ENCODE peak calls at places on chromosomes 5 and 9, in nine cellular contexts. V is caudate nucleus; S is GM12891; C is iris pigment epithelial cell; O is tibial nerve; I is stimulated activated CD4-positive, alpha-beta T cell treated with anti-CD3 and anti-CD28 coated beads, Interleukin-4, amount 100 ng/mL, for 48 hours; X is occipital lobe; W is stimulated activated CD8-positive, alpha-beta memory T cell treated with anti-CD3 and anti-CD28 coated beads, Interleukin-15, amount 100 ng/mL, for 1 hour; H is ELR. B is an unnamed sample.

GRCh38 chr5:69234457-69235268 is at the start of gene CDK7:
- DNase-seq in X (peak), I (peak), W (peak), S (peak), V (peak), H (peak), C (peak), O (peak), B (peak)

GRCh38 chr9:97571664-97572063 is 61.5 kb downstream of the TSTD2 start:
- DNase-seq in X (no peak), V (no peak), S (no peak), I (no peak), H (no peak), W (no peak), C (no peak), O (no peak), B (no peak)

GRCh38 chr9:33765411-33765810 is 29.9 kb upstream of the PRSS3 start:
- DNase-seq in I (no peak), W (no peak), X (no peak), O (no peak), V (no peak), S (no peak), H (peak), C (peak), B (peak)

GRCh38 chr9:37994639-37995347 is 74.2 kb downstream of the SHB start:
- DNase-seq in O (peak), C (peak), S (no peak), V (peak), W (no peak), X (peak), H (peak), I (peak), B (peak)

GRCh38 chr5:14594378-14595074 is 12.9 kb downstream of the OTULINL start:
- DNase-seq in X (no peak), S (no peak), O (no peak), I (no peak), W (no peak), C (no peak), H (no peak), V (no peak), B (no peak)

GRCh38 chr9:38706493-38706892 is 13.4 kb downstream of the FAM240B start:
- DNase-seq in C (no peak), S (no peak), W (no peak), X (no peak), V (no peak), I (no peak), H (no peak), O (no peak), B (no peak)

GRCh38 chr5:146466521-146467349 is 19.6 kb downstream of the TCERG1 start:
- DNase-seq in I (no peak), O (no peak), C (peak), X (no peak), V (no peak), W (no peak), H (peak), S (no peak), B (peak)

GRCh38 chr5:56330806-56331205 is 97.7 kb upstream of the ANKRD55 start:
- DNase-seq in X (no peak), O (no peak), I (no peak), W (no peak), S (no peak), H (no peak), C (no peak), V (no peak), B (no peak)

GRCh38 chr9:134514503-134514902 is 127.1 kb upstream of the COL5A1 start:
- DNase-seq in H (no peak), V (no peak), I (no peak), C (no peak), W (no peak), X (no peak), O (no peak), S (no peak), B (no peak)

GRCh38 chr5:150641006-150641570 is 628 bp downstream of the SYNPO start:
- DNase-seq in S (no peak), O (no peak), C (peak), V (no peak), H (peak), I (no peak), X (no peak), W (no peak), B (peak)

GRCh38 chr5:59724482-59725392 is 168.8 kb downstream of the PDE4D start:
- DNase-seq in H (peak), O (no peak), C (peak), W (no peak), V (no peak), I (peak), X (no peak), S (peak), B (peak)

GRCh38 chr9:81389569-81389993 is 299.8 kb downstream of the TLE1 start:
- DNase-seq in W (no peak), O (no peak), S (no peak), C (peak), I (no peak), X (no peak), V (no peak), H (peak), B (peak)

GRCh38 chr5:146962801-146963355 is 84.3 kb upstream of the PPP2R2B start:
- DNase-seq in O (no peak), I (no peak), V (no peak), S (no peak), X (no peak), C (peak), H (peak), W (no peak), B (no peak)

GRCh38 chr9:121895274-121895835 is 197.8 kb downstream of the TTLL11 start:
- DNase-seq in O (no peak), I (no peak), H (no peak), C (no peak), W (no peak), X (no peak), V (no peak), S (no peak), B (no peak)

GRCh38 chr5:168064933-168065622 is 226.4 kb upstream of the WWC1 start:
- DNase-seq in X (no peak), V (no peak), H (peak), W (no peak), I (no peak), O (no peak), C (no peak), S (no peak), B (no peak)

GRCh38 chr9:88954073-88954472 is 37.2 kb upstream of the S1PR3 start:
- DNase-seq in V (no peak), H (peak), O (no peak), X (no peak), W (no peak), S (no peak), I (no peak), C (peak), B (no peak)

GRCh38 chr5:110542949-110543348 is 183.5 kb downstream of the TMEM232 start:
- DNase-seq in I (no peak), H (no peak), X (no peak), W (no peak), C (no peak), O (no peak), V (no peak), S (no peak), B (no peak)

GRCh38 chr9:127215266-127216209 is 49.0 kb upstream of the GARNL3 start:
- DNase-seq in V (no peak), I (no peak), X (no peak), W (no peak), O (no peak), S (no peak), H (no peak), C (no peak), B (no peak)

GRCh38 chr9:115283395-115283794 is 165.4 kb upstream of the TNC start:
- DNase-seq in I (no peak), H (no peak), V (no peak), X (no peak), S (no peak), C (no peak), W (no peak), O (no peak), B (no peak)

GRCh38 chr9:16058131-16058549 is 505.3 kb downstream of the CCDC171 start:
- DNase-seq in H (peak), C (peak), I (no peak), S (no peak), O (no peak), W (no peak), V (no peak), X (no peak), B (no peak)